ENCODE peak calls at places on chromosomes 11 and 22, in four cellular contexts. A, N, X and G are unnamed samples.

GRCh38 chr11:113647108-113647507 is 59.0 kb downstream of the TMPRSS5 start:
- DNase-seq in A (peak; percentile 38), N (no peak), X (no peak), G (no peak)

GRCh38 chr22:45308624-45309421 is 911 bp upstream of the FAM118A start:
- DNase-seq in A (peak; percentile 61), N (no peak), X (no peak), G (no peak)

GRCh38 chr11:44967930-44968496 is 17.3 kb upstream of the TP53I11 start:
- DNase-seq in A (no peak), N (no peak), X (no peak), G (no peak)

GRCh38 chr11:123469089-123469488 is 39.0 kb downstream of the GRAMD1B start:
- DNase-seq in A (no peak), N (no peak), X (no peak), G (no peak)

GRCh38 chr11:40100204-40100603 is 1359.2 kb downstream of the LRRC4C start:
- DNase-seq in A (no peak), N (no peak), X (no peak), G (no peak)

GRCh38 chr22:25360891-25361645 is 141.6 kb downstream of the CRYBB2 start:
- DNase-seq in A (no peak), N (no peak), X (peak; percentile 30), G (no peak)

GRCh38 chr22:33803371-33803770 is 116.9 kb downstream of the LARGE1 start:
- DNase-seq in A (no peak), N (peak; percentile 46), X (no peak), G (no peak)

GRCh38 chr11:128689946-128690745 is 3.7 kb upstream of the FLI1 start:
- DNase-seq in A (peak; percentile 76), N (no peak), X (no peak), G (no peak)

GRCh38 chr22:38316340-38317236 is 645 bp downstream of the CSNK1E start:
- DNase-seq in A (peak; percentile 74), N (peak; percentile 81), X (peak; percentile 89), G (peak; percentile 56)

GRCh38 chr11:83206221-83206620 is 12.7 kb downstream of the ANKRD42 start:
- DNase-seq in A (no peak), N (no peak), X (no peak), G (no peak)

GRCh38 chr11:117781650-117782049 is 15.4 kb downstream of the DSCAML1 start:
- DNase-seq in A (no peak), N (no peak), X (no peak), G (no peak)

GRCh38 chr11:66189031-66189745 is 79.3 kb upstream of the RAB1B start:
- DNase-seq in A (no peak), N (no peak), X (no peak), G (no peak)

GRCh38 chr11:130199792-130200191 is 40.2 kb downstream of the ST14 start:
- DNase-seq in A (no peak), N (no peak), X (no peak), G (no peak)

GRCh38 chr11:88484873-88485621 is 147.5 kb upstream of the CTSC start:
- DNase-seq in A (peak; percentile 80), N (peak; percentile 49), X (no peak), G (peak; percentile 60)

GRCh38 chr11:19453893-19454292 is 213.1 kb upstream of the E2F8 start:
- DNase-seq in A (peak; percentile 38), N (no peak), X (no peak), G (no peak)

GRCh38 chr11:125938418-125938817 is 7.4 kb upstream of the VSIG10L2 start:
- DNase-seq in A (peak; percentile 59), N (no peak), X (peak; percentile 38), G (no peak)

GRCh38 chr22:25122136-25122764 is 77.4 kb upstream of the CRYBB3 start:
- DNase-seq in A (no peak), N (no peak), X (no peak), G (no peak)

GRCh38 chr11:117583063-117583801 is 213.8 kb downstream of the DSCAML1 start:
- DNase-seq in A (peak; percentile 64), N (no peak), X (no peak), G (no peak)

GRCh38 chr11:10407055-10407454 is 48.0 kb upstream of the AMPD3 start:
- DNase-seq in A (no peak), N (no peak), X (no peak), G (no peak)

GRCh38 chr22:33380789-33381530 is 322.8 kb upstream of the SYN3 start:
- DNase-seq in A (no peak), N (peak; percentile 12), X (no peak), G (no peak)

GRCh38 chr11:134751161-134751560 is 339.1 kb upstream of the B3GAT1 start:
- DNase-seq in A (peak; percentile 23), N (no peak), X (no peak), G (no peak)

GRCh38 chr22:42814215-42814614 is 42.9 kb downstream of the ARFGAP3 start:
- DNase-seq in A (no peak), N (no peak), X (no peak), G (no peak)

DNA sequence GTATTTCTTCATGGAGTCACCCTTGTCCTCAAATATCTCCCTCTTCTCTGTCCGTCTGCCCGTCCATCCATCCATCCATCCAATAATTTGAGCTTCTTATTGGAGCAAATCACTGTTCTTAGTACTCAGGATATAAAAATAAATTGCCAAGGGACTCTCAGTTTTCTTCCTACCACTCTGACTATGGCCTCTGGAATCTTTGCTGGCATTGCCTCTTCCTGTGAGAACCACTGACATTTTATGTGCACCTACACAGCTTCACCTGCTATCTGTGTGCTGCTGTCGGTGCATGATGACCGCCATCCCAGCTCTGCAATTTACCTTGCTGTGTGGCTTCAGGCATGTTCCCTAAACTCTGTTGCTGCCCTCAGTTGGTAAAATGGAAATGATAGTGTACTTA is 37.9 kb downstream of the TEAD1 start:
- DNase-seq in A (no peak), N (no peak), X (no peak), G (no peak)
- TF ChIP-seq CTCF in A (no peak), N (no peak), X (no peak), G (no peak)

DNA sequence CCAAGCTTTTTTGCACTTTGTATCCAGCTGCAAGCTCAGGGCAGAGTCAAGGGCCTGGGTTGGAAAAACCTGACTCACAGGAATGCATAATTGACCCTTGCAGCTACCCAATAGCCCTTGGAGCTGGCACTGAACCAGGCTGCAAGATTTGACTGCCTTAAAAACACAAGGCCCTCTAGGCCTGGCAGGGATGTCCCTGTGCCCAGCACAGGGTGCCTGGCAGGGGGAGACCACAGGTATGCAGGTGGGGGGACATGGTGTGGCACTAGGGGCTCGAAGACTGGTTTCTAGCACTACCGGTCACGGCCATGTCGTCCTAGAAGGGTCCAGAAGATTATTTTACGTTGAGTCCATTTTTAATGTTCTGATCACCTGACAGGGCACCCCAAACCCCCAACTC is 30.2 kb downstream of the SBF1 start:
- DNase-seq in A (no peak), N (peak; percentile 53), X (no peak), G (no peak)
- H3K36me3 ChIP-seq in A (peaks cover 22% of the 10 kb centered on the region), N (no peaks in the 10 kb centered on the region), X (peaks cover 70% of the 10 kb centered on the region), G (no peaks in the 10 kb centered on the region)

GRCh38 chr22:36369922-36370781 is 17.6 kb downstream of the MYH9 start:
- DNase-seq in A (peak; percentile 74), N (peak; percentile 74), X (peak; percentile 83), G (peak; percentile 76)
- H3K4me3 ChIP-seq in A (peak overlapping the region; percentile 62), N (no peak overlapping the region), X (peak overlapping the region; percentile 21), G (no peak overlapping the region)

GRCh38 chr11:69943066-69943465 is 123.8 kb upstream of the FGF3 start:
- DNase-seq in A (peak; percentile 79), N (no peak), X (peak; percentile 30), G (peak; percentile 83)
- TF ChIP-seq CTCF in A (peak; percentile 71), N (peak; percentile 16), X (no peak), G (peak; percentile 91)

GRCh38 chr22:20574920-20575353 is 67.5 kb downstream of the MED15 start:
- DNase-seq in A (no peak), N (no peak), X (peak; percentile 40), G (no peak)
- H3K36me3 ChIP-seq in A (peaks cover 74% of the 10 kb centered on the region), N (no peaks in the 10 kb centered on the region), X (peaks cover 83% of the 10 kb centered on the region), G (peaks cover 9% of the 10 kb centered on the region)

GRCh38 chr11:118841469-118842222 is 42.0 kb upstream of the CXCR5 start:
- DNase-seq in A (no peak), N (no peak), X (no peak), G (no peak)
- H3K4me3 ChIP-seq in A (no peak overlapping the region), N (no peak overlapping the region), X (no peak overlapping the region), G (no peak overlapping the region)